ENCODE peak calls at places on chromosomes 12 and 14, in four cellular contexts. One of them, this sample, is unnamed.
A peak's percentile ranks its signal among the peaks of the same experiment; 100 is the strongest.

GRCh38 chr14:106875503-106875902 is 1349.1 kb downstream of the TMEM121 start:
- DNase-seq in GM12892: no peak
- DNase-seq in sciatic nerve: no peak
- DNase-seq in progenitor cell of endocrine pancreas: no peak
- DNase-seq in this sample: no peak

GRCh38 chr12:108630481-108631207 is 3.0 kb downstream of the SELPLG start:
- DNase-seq in sciatic nerve: peak; percentile 39
- DNase-seq in GM12892: no peak
- DNase-seq in progenitor cell of endocrine pancreas: no peak
- DNase-seq in this sample: no peak

GRCh38 chr14:51533877-51534553 is 117.7 kb upstream of the FRMD6 start:
- DNase-seq in sciatic nerve: no peak
- DNase-seq in progenitor cell of endocrine pancreas: no peak
- DNase-seq in GM12892: no peak
- DNase-seq in this sample: no peak

GRCh38 chr14:64191756-64192155 is 102.4 kb downstream of the ESR2 start:
- DNase-seq in progenitor cell of endocrine pancreas: no peak
- DNase-seq in GM12892: no peak
- DNase-seq in sciatic nerve: no peak
- DNase-seq in this sample: peak; percentile 73

GRCh38 chr12:52214421-52214802 is 18.6 kb upstream of the KRT7 start:
- DNase-seq in progenitor cell of endocrine pancreas: no peak
- DNase-seq in GM12892: no peak
- DNase-seq in sciatic nerve: no peak
- DNase-seq in this sample: no peak

GRCh38 chr14:70707138-70708038 is 65.7 kb downstream of the TTC9 start:
- DNase-seq in progenitor cell of endocrine pancreas: no peak
- DNase-seq in GM12892: no peak
- DNase-seq in sciatic nerve: no peak
- DNase-seq in this sample: no peak

GRCh38 chr14:52876311-52876710 is 74.5 kb downstream of the FERMT2 start:
- DNase-seq in sciatic nerve: no peak
- DNase-seq in progenitor cell of endocrine pancreas: no peak
- DNase-seq in GM12892: no peak
- DNase-seq in this sample: peak; percentile 23

GRCh38 chr14:102164964-102165363 is 25.3 kb downstream of the WDR20 start:
- DNase-seq in GM12892: no peak
- DNase-seq in progenitor cell of endocrine pancreas: no peak
- DNase-seq in sciatic nerve: no peak
- DNase-seq in this sample: no peak

GRCh38 chr14:104680056-104680805 is 9.2 kb upstream of the INF2 start:
- DNase-seq in GM12892: no peak
- DNase-seq in progenitor cell of endocrine pancreas: no peak
- DNase-seq in sciatic nerve: no peak
- DNase-seq in this sample: no peak

GRCh38 chr14:100788517-100789365 is 37.2 kb upstream of the MEG3 start:
- DNase-seq in sciatic nerve: no peak
- DNase-seq in GM12892: no peak
- DNase-seq in progenitor cell of endocrine pancreas: no peak
- DNase-seq in this sample: no peak

GRCh38 chr12:22415342-22416309 is 81.1 kb upstream of the ST8SIA1 start:
- DNase-seq in sciatic nerve: no peak
- DNase-seq in progenitor cell of endocrine pancreas: no peak
- DNase-seq in GM12892: no peak
- DNase-seq in this sample: no peak

GRCh38 chr12:95085612-95086011 is 12.2 kb upstream of the NR2C1 start:
- DNase-seq in progenitor cell of endocrine pancreas: no peak
- DNase-seq in GM12892: no peak
- DNase-seq in sciatic nerve: no peak
- DNase-seq in this sample: no peak

GRCh38 chr12:98182791-98183190 is 332.6 kb upstream of the TMPO start:
- DNase-seq in sciatic nerve: no peak
- DNase-seq in progenitor cell of endocrine pancreas: no peak
- DNase-seq in GM12892: no peak
- DNase-seq in this sample: no peak

GRCh38 chr14:89432226-89432625 is 15.2 kb upstream of the FOXN3 start:
- DNase-seq in GM12892: no peak
- DNase-seq in progenitor cell of endocrine pancreas: no peak
- DNase-seq in sciatic nerve: no peak
- DNase-seq in this sample: no peak

GRCh38 chr12:53205747-53206146 is 1.3 kb downstream of the ITGB7 start:
- DNase-seq in progenitor cell of endocrine pancreas: no peak
- DNase-seq in GM12892: peak; percentile 81
- DNase-seq in sciatic nerve: peak; percentile 75
- DNase-seq in this sample: peak; percentile 67

GRCh38 chr12:51838762-51839161 is 9.8 kb downstream of the FIGNL2 start:
- DNase-seq in GM12892: no peak
- DNase-seq in sciatic nerve: no peak
- DNase-seq in progenitor cell of endocrine pancreas: no peak
- DNase-seq in this sample: no peak

GRCh38 chr12:44227601-44228000 is 391.7 kb downstream of the TMEM117 start:
- DNase-seq in GM12892: no peak
- DNase-seq in progenitor cell of endocrine pancreas: no peak
- DNase-seq in sciatic nerve: no peak
- DNase-seq in this sample: no peak

GRCh38 chr14:23121401-23121800 is 2.3 kb upstream of the CEBPE start:
- DNase-seq in progenitor cell of endocrine pancreas: no peak
- DNase-seq in GM12892: no peak
- DNase-seq in sciatic nerve: no peak
- DNase-seq in this sample: no peak

GRCh38 chr12:93025145-93026103 is 96.3 kb upstream of the EEA1 start:
- DNase-seq in GM12892: no peak
- DNase-seq in sciatic nerve: no peak
- DNase-seq in progenitor cell of endocrine pancreas: no peak
- DNase-seq in this sample: peak; percentile 75

GRCh38 chr14:99320621-99321235 is 48.7 kb upstream of the BCL11B start:
- DNase-seq in GM12892: no peak
- DNase-seq in progenitor cell of endocrine pancreas: no peak
- DNase-seq in sciatic nerve: no peak
- DNase-seq in this sample: no peak

GRCh38 chr12:39235990-39236767 is 206.7 kb downstream of the KIF21A start:
- DNase-seq in progenitor cell of endocrine pancreas: no peak
- DNase-seq in sciatic nerve: no peak
- DNase-seq in GM12892: no peak
- DNase-seq in this sample: no peak

GRCh38 chr14:73887116-73887490 is 444 bp downstream of the ZNF410 start:
- DNase-seq in progenitor cell of endocrine pancreas: no peak
- DNase-seq in GM12892: no peak
- DNase-seq in sciatic nerve: no peak
- DNase-seq in this sample: no peak

GRCh38 chr12:8076357-8076756 is 5.7 kb upstream of the NECAP1 start:
- DNase-seq in sciatic nerve: no peak
- DNase-seq in GM12892: no peak
- DNase-seq in progenitor cell of endocrine pancreas: no peak
- DNase-seq in this sample: no peak

GRCh38 chr12:105076098-105076497 is 8.2 kb downstream of the ALDH1L2 start:
- DNase-seq in GM12892: no peak
- DNase-seq in sciatic nerve: no peak
- DNase-seq in progenitor cell of endocrine pancreas: no peak
- DNase-seq in this sample: no peak

GRCh38 chr14:76456200-76456599 is 80.3 kb downstream of the ESRRB start:
- DNase-seq in progenitor cell of endocrine pancreas: peak; percentile 39
- DNase-seq in sciatic nerve: no peak
- DNase-seq in GM12892: peak; percentile 29
- DNase-seq in this sample: no peak

GRCh38 chr12:74454109-74454508 is 83.5 kb upstream of the ATXN7L3B start:
- DNase-seq in GM12892: no peak
- DNase-seq in sciatic nerve: no peak
- DNase-seq in progenitor cell of endocrine pancreas: no peak
- DNase-seq in this sample: no peak

GRCh38 chr12:123580772-123581171 is 3.6 kb upstream of the TMED2 start:
- DNase-seq in sciatic nerve: no peak
- DNase-seq in progenitor cell of endocrine pancreas: no peak
- DNase-seq in GM12892: no peak
- DNase-seq in this sample: no peak

GRCh38 chr12:95582230-95583058 is 31.2 kb upstream of the USP44 start:
- DNase-seq in GM12892: no peak
- DNase-seq in sciatic nerve: no peak
- DNase-seq in progenitor cell of endocrine pancreas: no peak
- DNase-seq in this sample: peak; percentile 37

GRCh38 chr14:75417674-75418073 is 10.1 kb upstream of the JDP2 start:
- DNase-seq in sciatic nerve: no peak
- DNase-seq in GM12892: no peak
- DNase-seq in progenitor cell of endocrine pancreas: no peak
- DNase-seq in this sample: peak; percentile 44

GRCh38 chr12:70083677-70084020 is 159.6 kb upstream of the CNOT2 start:
- DNase-seq in sciatic nerve: no peak
- DNase-seq in GM12892: no peak
- DNase-seq in progenitor cell of endocrine pancreas: no peak
- DNase-seq in this sample: no peak

GRCh38 chr12:15244341-15244740 is 23.1 kb upstream of the RERG start:
- DNase-seq in sciatic nerve: no peak
- DNase-seq in GM12892: no peak
- DNase-seq in progenitor cell of endocrine pancreas: no peak
- DNase-seq in this sample: no peak

GRCh38 chr12:2064078-2064507 is 11.3 kb downstream of the CACNA1C start:
- DNase-seq in progenitor cell of endocrine pancreas: no peak
- DNase-seq in sciatic nerve: no peak
- DNase-seq in GM12892: peak; percentile 36
- DNase-seq in this sample: no peak

GRCh38 chr12:22318122-22318737 is 16.3 kb downstream of the ST8SIA1 start:
- DNase-seq in sciatic nerve: no peak
- DNase-seq in GM12892: no peak
- DNase-seq in progenitor cell of endocrine pancreas: no peak
- DNase-seq in this sample: no peak

GRCh38 chr14:54975856-54976255 is 51.0 kb downstream of the WDHD1 start:
- DNase-seq in sciatic nerve: no peak
- DNase-seq in GM12892: no peak
- DNase-seq in progenitor cell of endocrine pancreas: no peak
- DNase-seq in this sample: no peak

GRCh38 chr14:68734231-68734732 is 58.6 kb downstream of the ZFP36L1 start:
- DNase-seq in GM12892: peak; percentile 42
- DNase-seq in sciatic nerve: no peak
- DNase-seq in progenitor cell of endocrine pancreas: no peak
- DNase-seq in this sample: no peak

This sample was measured in fibroblast of the conjunctiva.